ENCODE peak calls at places on chromosome 2, in eight cellular contexts. U is endothelial cell, L is omental fat pad, Q is GM10248, O is epithelial cell of esophagus, P is upper lobe of right lung, I is neural progenitor cell, H is A673. R is an unnamed sample.

GRCh38 chr2:190504912-190505311 is 29.6 kb downstream of the NEMP2 start:
- DNase-seq in U (no peak), L (no peak), Q (no peak), O (peak; percentile 43), P (no peak), I (no peak), H (no peak), R (no peak)

GRCh38 chr2:181312515-181312927 is 144.7 kb upstream of the ITGA4 start:
- DNase-seq in U (no peak), L (no peak), Q (peak; percentile 35), O (no peak), P (no peak), I (no peak), H (no peak), R (no peak)

GRCh38 chr2:55511508-55512124 is 7.9 kb upstream of the CFAP36 start:
- DNase-seq in U (peak; percentile 40), L (no peak), Q (no peak), O (peak; percentile 58), P (no peak), I (peak; percentile 64), H (peak; percentile 64), R (no peak)

GRCh38 chr2:241354668-241355658 is 1.1 kb upstream of the FARP2 start:
- DNase-seq in U (peak; percentile 59), L (peak; percentile 37), Q (peak; percentile 62), O (peak; percentile 95), P (peak; percentile 96), I (peak; percentile 87), H (peak; percentile 85), R (no peak)

GRCh38 chr2:159706385-159706980 is 5.8 kb upstream of the MARCHF7 start:
- DNase-seq in U (no peak), L (no peak), Q (no peak), O (no peak), P (no peak), I (no peak), H (peak; percentile 36), R (peak; percentile 32)

GRCh38 chr2:42128731-42129486 is 40.2 kb upstream of the EML4 start:
- DNase-seq in U (no peak), L (no peak), Q (peak; percentile 21), O (no peak), P (no peak), I (no peak), H (peak; percentile 68), R (no peak)

GRCh38 chr2:235149736-235150135 is 197.9 kb downstream of the SH3BP4 start:
- DNase-seq in U (no peak), L (no peak), Q (no peak), O (no peak), P (no peak), I (no peak), H (no peak), R (no peak)

GRCh38 chr2:156586621-156587020 is 150.4 kb downstream of the GPD2 start:
- DNase-seq in U (no peak), L (no peak), Q (no peak), O (no peak), P (no peak), I (no peak), H (no peak), R (no peak)

GRCh38 chr2:77768508-77768907 is 246.3 kb upstream of the LRRTM4 start:
- DNase-seq in U (no peak), L (no peak), Q (no peak), O (no peak), P (no peak), I (no peak), H (no peak), R (no peak)

GRCh38 chr2:212912445-212913103 is 238.8 kb downstream of the IKZF2 start:
- DNase-seq in U (no peak), L (no peak), Q (no peak), O (peak; percentile 97), P (no peak), I (no peak), H (peak; percentile 40), R (no peak)

GRCh38 chr2:19812166-19812565 is 89.6 kb downstream of the TTC32 start:
- DNase-seq in U (no peak), L (no peak), Q (no peak), O (no peak), P (no peak), I (no peak), H (no peak), R (no peak)
- TF ChIP-seq CTCF in U (no peak), L (no peak), Q (no peak), O (no peak), P (no peak), I (no peak), H (no peak), R (no peak)

DNA sequence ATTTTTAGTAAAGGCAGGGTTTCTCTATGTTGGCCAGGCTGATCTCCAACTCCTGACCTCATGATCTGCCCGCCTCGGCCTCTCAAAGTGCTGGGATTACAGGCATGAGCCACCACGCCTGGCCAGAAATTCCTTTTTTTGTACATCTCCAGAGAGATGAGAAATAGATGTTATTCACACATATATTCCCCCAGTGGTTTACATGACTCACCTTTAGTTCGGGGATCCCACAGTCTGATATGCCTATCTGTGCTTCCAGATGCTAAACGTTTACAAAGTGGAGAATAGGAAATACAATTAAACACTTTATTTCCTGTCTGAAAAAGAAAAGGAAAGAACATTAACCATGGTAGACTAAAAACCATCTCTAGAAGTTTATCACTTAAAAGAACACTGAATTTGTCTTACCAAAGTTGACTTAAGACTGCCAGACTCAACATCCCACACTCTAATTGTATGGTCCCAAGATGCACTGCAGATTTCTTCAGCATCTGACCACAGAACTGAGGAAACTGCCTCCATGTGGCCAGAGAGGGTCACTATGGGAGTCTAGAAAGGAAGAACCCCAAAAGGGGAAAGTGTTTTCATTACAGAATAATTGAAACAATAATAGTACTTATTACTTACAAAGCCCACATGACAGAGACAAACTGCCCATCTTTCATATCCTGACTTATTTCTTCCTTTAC is 12.6 kb upstream of the ICA1L start:
- DNase-seq in U (no peak), L (no peak), Q (no peak), O (no peak), P (no peak), I (no peak), H (peak; percentile 2), R (no peak)
- TF ChIP-seq CTCF in U (no peak), L (no peak), Q (no peak), O (no peak), P (no peak), I (no peak), H (no peak), R (no peak)

DNA sequence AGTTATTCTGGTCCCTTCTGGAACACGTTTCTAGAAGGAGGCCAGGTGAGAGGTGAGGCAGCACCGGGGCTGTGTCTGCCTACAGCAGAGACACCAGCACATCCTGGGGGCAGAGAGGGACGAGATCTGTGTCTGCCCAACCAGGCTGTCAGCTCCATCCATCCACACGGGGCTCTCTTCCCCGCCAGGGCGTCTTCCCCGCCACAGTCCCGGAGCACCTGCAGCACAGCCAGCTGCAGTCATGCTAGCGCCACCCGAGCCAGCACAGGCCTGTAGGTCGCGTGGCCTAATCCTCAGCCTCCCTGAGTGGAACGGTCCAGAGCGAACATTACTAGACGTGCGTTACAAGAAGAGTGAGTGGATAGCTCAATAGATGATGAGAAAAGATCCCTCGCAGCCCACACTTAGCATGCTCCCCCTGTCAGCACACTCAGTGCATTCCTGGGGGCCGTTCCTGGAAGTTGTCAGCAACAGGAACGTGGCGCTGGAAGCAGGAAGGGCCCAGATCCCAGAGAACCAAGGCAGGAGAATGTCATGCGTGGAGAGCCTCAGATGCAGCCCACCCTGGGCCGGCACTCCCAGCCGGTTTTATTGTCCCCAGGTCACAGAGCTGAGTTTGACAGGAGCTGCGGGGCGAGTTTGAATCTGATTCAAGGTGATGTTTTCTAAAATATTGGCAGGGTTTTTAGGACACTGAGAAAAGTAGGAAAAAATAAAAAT is 179.0 kb downstream of the TWIST2 start:
- DNase-seq in U (no peak), L (no peak), Q (no peak), O (no peak), P (peak; percentile 46), I (peak; percentile 62), H (no peak), R (no peak)
- TF ChIP-seq CTCF in U (no peak), L (no peak), Q (no peak), O (no peak), P (no peak), I (no peak), H (no peak), R (no peak)

GRCh38 chr2:185736210-185736609 is 2.4 kb upstream of the FSIP2 start:
- DNase-seq in U (no peak), L (no peak), Q (no peak), O (no peak), P (no peak), I (no peak), H (no peak), R (no peak)

GRCh38 chr2:185734658-185735057 is 3.9 kb upstream of the FSIP2 start:
- DNase-seq in U (no peak), L (no peak), Q (no peak), O (no peak), P (no peak), I (no peak), H (no peak), R (no peak)

DNA sequence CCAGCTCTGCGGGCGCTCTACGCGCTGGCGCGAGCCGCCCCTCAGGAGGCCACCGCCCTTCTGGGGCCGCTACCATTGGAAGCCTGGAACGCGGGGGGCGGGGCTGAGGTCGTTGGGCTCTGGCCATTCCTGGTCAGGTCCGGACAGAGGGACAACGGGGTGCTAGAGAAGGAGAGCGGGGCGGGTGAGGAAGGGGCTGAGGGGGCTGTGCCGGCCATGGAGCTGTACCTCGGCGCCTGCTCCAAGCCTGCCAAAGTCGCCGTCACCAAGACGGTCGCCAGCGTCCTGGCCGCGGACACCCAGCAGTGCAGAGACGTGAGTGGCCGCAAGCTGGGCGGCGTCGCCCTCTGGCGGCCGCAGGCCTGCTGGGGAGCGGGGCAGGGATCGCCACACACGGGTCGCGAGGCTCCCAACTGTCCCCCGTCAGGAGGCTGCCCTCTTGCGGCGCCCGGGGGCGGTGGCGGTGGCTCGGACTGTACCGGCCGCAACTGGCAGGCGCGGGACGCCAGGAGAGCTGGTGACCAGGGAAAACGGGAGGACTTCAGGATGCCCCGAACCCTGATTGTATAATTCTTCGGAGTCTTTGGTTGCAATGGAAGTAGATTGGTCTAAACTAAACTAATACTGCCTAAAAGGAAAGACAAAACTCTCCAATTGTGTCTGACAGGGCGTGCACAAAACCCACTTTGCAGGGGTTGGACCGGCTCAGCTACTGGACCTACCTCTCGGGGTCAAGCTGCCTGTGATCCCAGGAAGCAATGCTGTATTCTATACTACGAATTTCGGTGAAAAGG is at the start of gene FSIP2:
- DNase-seq in U (peak; percentile 98), L (no peak), Q (peak; percentile 81), O (peak; percentile 86), P (peak; percentile 72), I (peak; percentile 96), H (peak; percentile 84), R (peak; percentile 41)
- TF ChIP-seq CTCF in U (peak; percentile 97), L (no peak), Q (peak; percentile 95), O (peak; percentile 61), P (peak; percentile 45), I (peak; percentile 99), H (peak; percentile 98), R (no peak)

DNA sequence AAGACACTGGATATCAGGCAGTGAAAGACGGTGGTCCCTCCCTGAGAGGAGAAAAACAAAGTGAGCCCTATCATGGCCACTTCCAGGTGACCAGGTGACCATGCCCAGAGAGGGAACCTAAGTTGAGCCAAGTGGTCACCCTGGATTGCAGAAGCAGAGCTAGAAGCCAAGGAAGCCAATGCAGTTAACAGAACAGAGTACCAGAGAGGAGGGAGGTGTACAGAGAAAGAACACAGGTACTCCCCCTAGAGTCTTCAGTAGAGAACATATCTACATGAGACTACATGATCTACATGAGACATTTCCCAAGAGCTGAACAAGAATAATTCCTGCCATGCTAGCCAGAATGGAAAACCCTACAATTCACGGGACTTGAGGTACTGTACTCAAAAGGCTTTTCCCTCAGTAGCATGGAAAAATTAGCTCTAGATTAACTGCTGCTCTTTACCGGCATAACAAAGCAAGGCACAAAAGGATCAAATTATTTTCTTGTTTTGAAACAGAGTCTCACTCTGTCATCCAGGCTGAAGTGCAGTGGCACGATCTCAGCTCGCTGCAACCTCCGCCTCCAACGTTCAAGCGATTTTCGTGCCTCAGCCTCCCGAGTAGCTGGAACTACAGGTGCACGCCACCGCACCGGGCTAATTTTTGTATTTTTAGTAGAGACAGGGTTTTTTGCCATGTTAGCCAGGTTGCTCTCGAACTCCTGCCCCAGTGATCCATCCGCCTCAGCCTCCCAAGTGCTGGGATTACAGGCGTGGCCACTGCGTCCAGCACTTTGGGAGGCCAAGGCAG is 23.5 kb downstream of the ROCK2 start:
- DNase-seq in U (no peak), L (no peak), Q (no peak), O (no peak), P (no peak), I (no peak), H (peak; percentile 27), R (no peak)
- TF ChIP-seq CTCF in U (no peak), L (no peak), Q (no peak), O (no peak), P (no peak), I (peak; percentile 15), H (peak; percentile 46), R (no peak)

R was measured in D721Med.